ENCODE peak calls at places on chromosomes 5 and 9, in six cellular contexts. V is H1, O is IMR-90, G is trophoblast cell, W is mesenchymal stem cell, U is mesendoderm. B is an unnamed sample.

GRCh38 chr5:38426986-38427950 is 129.2 kb downstream of the LIFR start:
- DNase-seq in V (no peak), W (peak), U (no peak), G (no peak), O (peak), B (no peak)

GRCh38 chr9:73892371-73892770 is 604.8 kb upstream of the RORB start:
- DNase-seq in W (no peak), V (no peak), G (no peak), O (no peak), U (no peak), B (no peak)

GRCh38 chr9:6911901-6912650 is 154.3 kb downstream of the KDM4C start:
- DNase-seq in W (no peak), O (peak), G (no peak), V (no peak), U (no peak), B (no peak)

GRCh38 chr9:116644099-116644688 is 42.9 kb upstream of the TRIM32 start:
- DNase-seq in W (no peak), G (no peak), U (no peak), O (peak), V (no peak), B (no peak)

GRCh38 chr5:134149571-134150303 is 27.0 kb downstream of the SKP1 start:
- DNase-seq in W (no peak), G (no peak), O (peak), V (no peak), U (no peak), B (no peak)

GRCh38 chr5:27158171-27158570 is 119.8 kb upstream of the CDH9 start:
- DNase-seq in G (no peak), V (no peak), O (no peak), W (no peak), U (no peak), B (no peak)

GRCh38 chr5:81350507-81350906 is 43.4 kb downstream of the ACOT12 start:
- DNase-seq in O (no peak), W (no peak), G (no peak), U (no peak), V (no peak), B (no peak)

GRCh38 chr5:170971-171800 is 20.1 kb upstream of the LRRC14B start:
- DNase-seq in O (no peak), G (no peak), W (no peak), V (no peak), U (no peak), B (no peak)

GRCh38 chr5:54514841-54515432 is 2.6 kb upstream of the SNX18 start:
- DNase-seq in W (peak), G (no peak), V (no peak), O (peak), U (no peak), B (no peak)

GRCh38 chr9:134010310-134010709 is 15.0 kb upstream of the BRD3OS start:
- DNase-seq in G (no peak), U (no peak), W (no peak), O (no peak), V (no peak), B (no peak)

GRCh38 chr5:40514986-40515385 is 164.7 kb upstream of the PTGER4 start:
- DNase-seq in G (no peak), W (no peak), U (no peak), O (no peak), V (no peak), B (no peak)

GRCh38 chr9:14092344-14092743 is 221.6 kb downstream of the NFIB start:
- DNase-seq in O (no peak), W (peak), U (no peak), V (no peak), G (no peak), B (no peak)

GRCh38 chr9:37283730-37284235 is 138.7 kb upstream of the GRHPR start:
- DNase-seq in W (peak), U (no peak), O (peak), G (no peak), V (no peak), B (no peak)

GRCh38 chr9:37784291-37784639 is 599 bp downstream of the EXOSC3 start:
- DNase-seq in O (peak), U (no peak), G (no peak), V (no peak), W (peak), B (no peak)

GRCh38 chr9:29637448-29638196 is 2064.3 kb upstream of the C9orf72 start:
- DNase-seq in V (no peak), W (no peak), U (no peak), G (peak), O (no peak), B (no peak)

GRCh38 chr5:33936381-33937016 is at the start of gene RXFP3:
- DNase-seq in U (no peak), V (no peak), O (peak), W (no peak), G (no peak), B (no peak)

GRCh38 chr5:102778478-102778877 is 23.4 kb downstream of the PAM start:
- DNase-seq in U (no peak), V (no peak), W (no peak), O (peak), G (no peak), B (no peak)

GRCh38 chr9:91424403-91425176 is 958 bp upstream of the NFIL3 start:
- DNase-seq in V (no peak), G (peak), O (peak), W (peak), U (peak), B (peak)

GRCh38 chr9:104027295-104027694 is 66.8 kb upstream of the SMC2 start:
- DNase-seq in U (no peak), V (no peak), O (no peak), W (no peak), G (no peak), B (no peak)

GRCh38 chr5:149367972-149368645 is 10.3 kb downstream of the PCYOX1L start:
- DNase-seq in V (no peak), G (peak), O (no peak), U (no peak), W (no peak), B (no peak)

GRCh38 chr5:51472472-51472871 is 89.2 kb downstream of the ISL1 start:
- DNase-seq in U (no peak), W (no peak), O (no peak), V (no peak), G (no peak), B (no peak)

GRCh38 chr9:114880276-114880891 is 50.0 kb downstream of the TNFSF8 start:
- DNase-seq in W (peak), G (no peak), U (no peak), V (no peak), O (peak), B (no peak)

GRCh38 chr5:178355662-178356061 is 123.1 kb upstream of the PHYKPL start:
- DNase-seq in O (no peak), V (no peak), W (no peak), U (no peak), G (peak), B (no peak)

DNA sequence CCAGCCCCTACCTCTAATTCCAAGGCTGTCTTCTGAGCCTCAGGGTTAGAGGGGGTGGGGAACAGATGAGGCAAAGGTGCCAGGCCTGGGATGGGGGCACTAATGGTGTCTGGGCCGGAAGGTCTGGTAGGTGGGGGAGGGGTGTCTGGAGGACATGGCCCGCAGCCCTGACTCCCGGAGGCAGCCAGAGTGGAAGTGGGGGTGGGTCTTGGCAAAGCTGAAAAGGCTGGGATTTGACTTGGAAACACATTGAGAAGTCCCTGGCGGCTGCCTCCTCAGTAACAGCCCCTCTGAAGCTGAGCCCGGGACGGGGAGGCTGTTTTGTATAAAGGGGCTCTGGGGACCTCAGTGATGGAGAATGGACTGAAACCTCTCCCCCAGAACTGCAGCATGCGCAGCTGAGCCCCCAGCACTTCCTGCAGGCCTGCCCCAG is 49.5 kb upstream of the SYNPO start:
- DNase-seq in O (no peak), U (peak), V (no peak), G (no peak), W (no peak), B (peak)
- H3K18ac ChIP-seq in O (no peak), U (peak), V (peak), G (peak), W (no peak), B (peak)

GRCh38 chr9:135734616-135735144 is 32.7 kb downstream of the KCNT1 start:
- DNase-seq in G (no peak), U (no peak), O (no peak), W (no peak), V (no peak), B (no peak)
- H2BK120ac ChIP-seq in G (no peak), U (no peak), O (no peak), W (no peak), V (no peak), B (no peak)

DNA sequence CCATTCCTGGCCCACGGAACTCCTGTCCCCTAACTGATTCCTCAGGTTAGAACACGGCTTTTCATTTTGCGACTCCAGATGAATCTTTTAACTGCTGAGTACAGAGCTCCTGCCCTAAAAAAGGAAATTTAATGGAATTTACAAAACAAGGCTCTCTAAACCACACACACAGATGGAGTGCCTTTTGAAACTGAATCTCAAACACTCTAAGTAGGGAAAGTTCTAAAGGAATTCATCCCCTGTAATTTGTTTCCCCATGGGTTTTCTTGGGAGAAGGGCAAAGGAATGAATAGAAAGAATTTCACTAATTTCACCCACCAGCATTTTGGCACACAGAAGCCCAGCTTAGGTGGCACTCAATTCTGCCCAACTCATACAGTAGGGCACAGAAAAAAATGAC is 106.5 kb downstream of the THBS4 start:
- DNase-seq in V (no peak), U (peak), O (no peak), W (no peak), G (no peak), B (no peak)
- H3K18ac ChIP-seq in V (peak), U (no peak), O (no peak), W (no peak), G (no peak), B (no peak)

GRCh38 chr9:112546149-112547012 is 59.8 kb downstream of the KIAA1958 start:
- DNase-seq in W (peak), U (peak), O (peak), G (no peak), V (no peak), B (no peak)
- H2BK120ac ChIP-seq in W (no peak), U (no peak), O (no peak), G (no peak), V (peak), B (no peak)

GRCh38 chr9:129555512-129556203 is 65.2 kb downstream of the C9orf50 start:
- DNase-seq in G (no peak), W (no peak), O (peak), U (no peak), V (no peak), B (no peak)

GRCh38 chr9:129558063-129558550 is 62.8 kb downstream of the C9orf50 start:
- DNase-seq in O (no peak), W (no peak), G (no peak), V (no peak), U (no peak), B (no peak)

GRCh38 chr9:129558551-129559505 is 62.1 kb downstream of the C9orf50 start:
- DNase-seq in U (peak), V (no peak), G (no peak), O (no peak), W (no peak), B (no peak)

GRCh38 chr9:129556576-129557191 is 64.2 kb downstream of the C9orf50 start:
- DNase-seq in G (no peak), W (no peak), V (no peak), U (no peak), O (no peak), B (no peak)

GRCh38 chr9:129557192-129558036 is 63.5 kb downstream of the C9orf50 start:
- DNase-seq in V (peak), U (peak), O (peak), G (no peak), W (peak), B (peak)
- H3K18ac ChIP-seq in V (peak), U (peak), O (peak), G (peak), W (peak), B (peak)

DNA sequence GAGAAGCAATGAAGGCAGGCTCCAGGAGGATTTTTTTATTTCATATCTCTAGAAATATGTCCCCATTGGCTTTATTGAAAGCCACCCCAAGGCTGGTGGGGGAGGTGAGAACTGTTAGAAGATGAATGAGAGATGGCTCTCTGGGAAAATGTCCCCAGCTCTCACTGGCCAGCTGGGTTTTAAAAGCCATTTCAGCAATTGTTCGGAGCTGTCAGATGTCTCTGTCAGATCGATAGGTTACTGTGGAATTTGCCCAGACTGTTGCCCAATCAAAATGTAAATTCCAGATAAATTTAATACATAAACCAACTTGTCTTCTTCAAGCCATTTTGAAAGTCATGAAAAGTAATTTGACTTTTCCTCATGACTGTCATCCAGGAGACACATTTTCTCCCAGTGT is 67.0 kb upstream of the BRINP1 start:
- DNase-seq in G (no peak), V (no peak), W (no peak), U (no peak), O (no peak), B (no peak)
- H2BK120ac ChIP-seq in G (no peak), V (no peak), W (no peak), U (no peak), O (no peak), B (no peak)

GRCh38 chr9:137787786-137788505 is 89.6 kb upstream of the CACNA1B start:
- DNase-seq in G (no peak), V (no peak), U (no peak), O (no peak), W (no peak), B (no peak)
- H3K18ac ChIP-seq in G (no peak), V (no peak), U (no peak), O (no peak), W (no peak), B (peak)